ENCODE peak calls at places on chromosomes 5 and 9, in five cellular contexts. Z is HepG2, E is H1, D is HCT116, W is SK-N-SH. I is an unnamed sample.
A peak's percentile ranks its signal among the peaks of the same experiment; 100 is the strongest.

GRCh38 chr9:32928145-32928763 is 73.2 kb downstream of the APTX start:
- DNase-seq in Z (no peak), E (no peak), D (no peak), W (no peak), I (no peak)

GRCh38 chr5:157390179-157390923 is 69.7 kb upstream of the NIPAL4 start:
- DNase-seq in Z (peak; percentile 93), E (no peak), D (peak; percentile 97), W (no peak), I (no peak)

GRCh38 chr9:122318284-122318683 is 52.5 kb upstream of the PTGS1 start:
- DNase-seq in Z (no peak), E (no peak), D (no peak), W (no peak), I (no peak)

GRCh38 chr5:172852490-172853354 is 18.7 kb downstream of the ERGIC1 start:
- DNase-seq in Z (peak; percentile 88), E (no peak), D (no peak), W (no peak), I (no peak)

GRCh38 chr5:25119654-25120053 is 474.9 kb upstream of the CDH10 start:
- DNase-seq in Z (peak; percentile 1), E (no peak), D (no peak), W (peak; percentile 29), I (peak; percentile 77)

GRCh38 chr9:37954581-37954981 is 50.7 kb upstream of the SLC25A51 start:
- DNase-seq in Z (no peak), E (no peak), D (no peak), W (no peak), I (no peak)

GRCh38 chr5:132487841-132488555 is 2.6 kb downstream of the IRF1 start:
- DNase-seq in Z (no peak), E (no peak), D (no peak), W (no peak), I (no peak)

GRCh38 chr9:69671904-69672827 is at the start of gene APBA1:
- DNase-seq in Z (no peak), E (peak; percentile 80), D (no peak), W (peak; percentile 89), I (peak; percentile 18)

GRCh38 chr5:172929371-172929838 is 29.8 kb upstream of the RPL26L1 start:
- DNase-seq in Z (no peak), E (no peak), D (no peak), W (no peak), I (no peak)

GRCh38 chr5:81409845-81410369 is 16.0 kb upstream of the ACOT12 start:
- DNase-seq in Z (no peak), E (no peak), D (no peak), W (no peak), I (no peak)

GRCh38 chr5:163347671-163348070 is 89.7 kb upstream of the CCNG1 start:
- DNase-seq in Z (peak; percentile 59), E (peak; percentile 69), D (peak; percentile 51), W (peak; percentile 65), I (peak; percentile 82)

GRCh38 chr9:121607434-121608248 is 43.8 kb upstream of the DAB2IP start:
- DNase-seq in Z (peak; percentile 65), E (no peak), D (peak; percentile 24), W (peak; percentile 75), I (no peak)

GRCh38 chr9:131713016-131713415 is 26.9 kb downstream of the RAPGEF1 start:
- DNase-seq in Z (no peak), E (no peak), D (no peak), W (no peak), I (no peak)

GRCh38 chr5:143311428-143311827 is 92.1 kb downstream of the NR3C1 start:
- DNase-seq in Z (no peak), E (no peak), D (no peak), W (no peak), I (no peak)

GRCh38 chr5:131521252-131521651 is 113.8 kb downstream of the RAPGEF6 start:
- DNase-seq in Z (no peak), E (no peak), D (no peak), W (no peak), I (no peak)

GRCh38 chr9:70229579-70229978 is 29.2 kb upstream of the SMC5 start:
- DNase-seq in Z (no peak), E (no peak), D (peak; percentile 18), W (no peak), I (no peak)

GRCh38 chr5:153151558-153151957 is 338.9 kb upstream of the GRIA1 start:
- DNase-seq in Z (no peak), E (no peak), D (no peak), W (no peak), I (no peak)

GRCh38 chr5:151104795-151105194 is 24.0 kb upstream of the TNIP1 start:
- DNase-seq in Z (peak; percentile 33), E (no peak), D (no peak), W (no peak), I (no peak)

GRCh38 chr9:107548298-107549142 is 59.0 kb upstream of the KLF4 start:
- DNase-seq in Z (peak; percentile 29), E (no peak), D (peak; percentile 59), W (no peak), I (no peak)

GRCh38 chr5:170306381-170306790 is 8.8 kb upstream of the LCP2 start:
- DNase-seq in Z (no peak), E (no peak), D (no peak), W (no peak), I (no peak)

GRCh38 chr5:56211298-56211865 is 21.7 kb downstream of the ANKRD55 start:
- DNase-seq in Z (peak; percentile 99), E (no peak), D (peak; percentile 88), W (no peak), I (peak; percentile 89)

GRCh38 chr5:59099270-59099994 is 516.6 kb downstream of the RAB3C start:
- DNase-seq in Z (peak; percentile 5), E (no peak), D (no peak), W (no peak), I (no peak)

GRCh38 chr5:155024015-155024414 is 10.5 kb downstream of the KIF4B start:
- DNase-seq in Z (no peak), E (no peak), D (no peak), W (no peak), I (no peak)

GRCh38 chr9:33695856-33696255 is 99.5 kb upstream of the PRSS3 start:
- DNase-seq in Z (no peak), E (no peak), D (no peak), W (no peak), I (no peak)

GRCh38 chr9:88433583-88434240 is 45.5 kb downstream of the SPIN1 start:
- DNase-seq in Z (no peak), E (no peak), D (no peak), W (no peak), I (no peak)

GRCh38 chr5:138490648-138491283 is 25.5 kb downstream of the EGR1 start:
- DNase-seq in Z (no peak), E (no peak), D (no peak), W (no peak), I (no peak)

GRCh38 chr5:14264605-14265316 is 121.6 kb downstream of the TRIO start:
- DNase-seq in Z (peak; percentile 78), E (peak; percentile 93), D (peak; percentile 71), W (peak; percentile 88), I (peak; percentile 64)

DNA sequence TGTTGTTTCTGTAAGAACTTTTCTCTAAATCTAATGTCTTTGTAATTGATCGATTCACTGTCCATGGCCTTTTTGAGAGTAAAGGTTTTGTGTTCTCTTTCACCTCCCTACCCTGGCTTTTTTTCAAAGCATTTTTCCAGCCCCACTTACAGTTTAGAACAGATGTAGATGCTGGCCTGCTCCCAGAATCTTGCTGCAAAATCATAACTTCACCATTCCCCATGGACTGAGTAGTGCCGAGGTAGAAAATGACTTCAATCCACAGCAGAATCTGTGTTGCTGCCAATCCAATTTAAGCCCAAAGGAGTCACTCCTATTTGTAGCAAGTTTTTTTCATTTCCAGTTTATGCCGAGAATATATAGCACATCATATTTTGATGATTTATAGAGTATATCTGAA is 46.5 kb upstream of the CEMIP2 start:
- DNase-seq in Z (no peak), E (no peak), D (no peak), W (no peak), I (no peak)
- TF ChIP-seq JUND in Z (no peak), E (no peak), D (no peak), W (no peak), I (no peak)

DNA sequence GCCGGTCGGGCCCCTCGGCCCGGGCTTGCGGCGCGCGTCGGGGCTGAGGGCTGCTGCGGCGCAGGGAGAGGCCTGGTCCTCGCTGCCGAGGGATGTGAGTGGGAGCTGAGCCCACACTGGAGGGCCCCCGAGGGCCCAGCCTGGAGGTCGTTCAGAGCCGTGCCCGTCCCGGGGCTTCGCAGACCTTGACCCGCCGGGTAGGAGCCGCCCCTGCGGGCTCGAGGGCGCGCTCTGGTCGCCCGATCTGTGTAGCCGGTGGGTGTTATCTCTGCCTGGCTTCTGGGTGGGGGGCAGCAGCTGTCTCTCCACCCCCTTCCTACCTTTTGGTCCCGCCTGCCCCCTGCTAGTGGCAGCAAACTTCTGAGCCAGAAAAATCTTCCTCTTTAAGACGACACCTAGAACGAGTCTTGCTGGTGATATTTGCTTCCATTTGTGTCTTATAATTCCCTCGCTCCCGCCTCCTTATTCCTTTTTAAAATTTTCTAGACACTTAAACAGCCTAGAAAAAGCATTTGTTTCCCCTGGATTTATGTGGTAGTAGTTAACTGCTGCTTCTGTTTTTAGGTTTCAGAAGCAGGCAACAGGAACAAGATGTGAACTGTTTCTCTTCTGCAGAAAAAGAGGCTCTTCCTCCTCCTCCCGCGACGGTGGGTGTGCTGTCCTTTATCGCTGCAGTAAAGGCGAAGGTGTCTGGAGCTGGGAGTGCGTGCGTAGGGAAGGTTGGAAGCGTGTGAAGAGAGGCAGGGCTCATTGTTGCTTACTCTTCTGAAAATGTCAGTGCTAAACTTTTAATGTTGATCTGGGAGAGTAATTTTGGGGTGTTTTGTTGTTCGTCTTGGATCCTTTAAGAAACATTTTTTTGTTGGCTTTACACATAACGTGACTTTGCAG is 549 bp downstream of the JAK2 start:
- DNase-seq in Z (no peak), E (no peak), D (peak; percentile 4), W (no peak), I (no peak)
- TF ChIP-seq JUND in Z (no peak), E (no peak), D (no peak), W (no peak), I (no peak)

DNA sequence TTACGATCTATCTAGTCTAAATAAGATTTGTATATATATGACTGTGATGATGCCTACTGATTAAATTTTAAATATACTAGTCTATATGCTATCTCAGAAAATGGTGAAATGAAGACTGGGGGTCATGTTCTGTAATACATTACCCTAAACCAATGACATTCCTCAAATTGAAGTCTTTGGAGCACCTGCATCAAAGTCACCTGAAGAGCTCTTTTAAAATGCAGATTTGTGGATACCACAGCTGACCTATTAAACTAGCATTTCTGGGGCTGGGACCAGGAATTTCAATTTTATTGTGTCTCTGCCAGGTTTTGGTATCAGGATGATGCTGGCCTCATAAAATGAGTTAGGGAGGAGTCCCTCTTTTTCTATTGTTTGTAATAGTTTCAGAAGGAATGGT is 631.9 kb upstream of the DMAC1 start:
- DNase-seq in Z (no peak), E (no peak), D (no peak), W (no peak), I (no peak)
- TF ChIP-seq JUND in Z (no peak), E (no peak), D (no peak), W (no peak), I (no peak)

GRCh38 chr9:134526798-134527492 is 114.7 kb upstream of the COL5A1 start:
- DNase-seq in Z (no peak), E (no peak), D (no peak), W (no peak), I (no peak)

GRCh38 chr9:134522976-134523375 is 118.6 kb upstream of the COL5A1 start:
- DNase-seq in Z (no peak), E (no peak), D (no peak), W (no peak), I (no peak)

GRCh38 chr9:134525070-134525815 is 116.4 kb upstream of the COL5A1 start:
- DNase-seq in Z (no peak), E (no peak), D (no peak), W (no peak), I (no peak)

GRCh38 chr9:134522502-134522848 is 119.1 kb upstream of the COL5A1 start:
- DNase-seq in Z (no peak), E (no peak), D (no peak), W (no peak), I (no peak)

GRCh38 chr9:134525841-134526797 is 115.5 kb upstream of the COL5A1 start:
- DNase-seq in Z (no peak), E (no peak), D (no peak), W (no peak), I (no peak)
- TF ChIP-seq JUND in Z (no peak), E (no peak), D (no peak), W (no peak), I (no peak)